ENCODE peak calls at places on chromosomes 16 and 17, in four cellular contexts. P is IMR-90, W is A549, T is GM12878. O is an unnamed sample.

GRCh38 chr16:69927056-69927757 is 23.9 kb upstream of the CLEC18A start:
- DNase-seq in P (peak; percentile 60), T (no peak), W (no peak), O (no peak)

GRCh38 chr17:17141279-17141678 is 64.9 kb downstream of the PLD6 start:
- DNase-seq in T (no peak), W (no peak), P (no peak), O (no peak)

GRCh38 chr16:58211245-58211644 is 13.3 kb upstream of the CSNK2A2 start:
- DNase-seq in P (no peak), T (no peak), W (no peak), O (no peak)

GRCh38 chr17:73013299-73013698 is 79.2 kb downstream of the SLC39A11 start:
- DNase-seq in W (no peak), P (no peak), T (no peak), O (no peak)

GRCh38 chr16:49485663-49486062 is 112.1 kb downstream of the C16orf78 start:
- DNase-seq in P (no peak), W (no peak), T (no peak), O (no peak)

GRCh38 chr17:42200702-42201101 is 6.4 kb upstream of the GHDC start:
- DNase-seq in P (no peak), W (no peak), T (no peak), O (no peak)

GRCh38 chr16:11418506-11418905 is 73.2 kb downstream of the RMI2 start:
- DNase-seq in W (no peak), P (no peak), T (no peak), O (no peak)

GRCh38 chr17:78789149-78789662 is 7.1 kb upstream of the CYTH1 start:
- DNase-seq in T (no peak), W (no peak), P (no peak), O (no peak)

GRCh38 chr16:802914-803750 is 2.6 kb upstream of the GNG13 start:
- DNase-seq in T (no peak), P (no peak), W (no peak), O (no peak)

GRCh38 chr17:9175700-9176467 is 154.6 kb downstream of the NTN1 start:
- DNase-seq in T (no peak), P (no peak), W (no peak), O (peak; percentile 2)
- TF ChIP-seq ELK1 in T (no peak), P (no peak), W (no peak), O (no peak)

DNA sequence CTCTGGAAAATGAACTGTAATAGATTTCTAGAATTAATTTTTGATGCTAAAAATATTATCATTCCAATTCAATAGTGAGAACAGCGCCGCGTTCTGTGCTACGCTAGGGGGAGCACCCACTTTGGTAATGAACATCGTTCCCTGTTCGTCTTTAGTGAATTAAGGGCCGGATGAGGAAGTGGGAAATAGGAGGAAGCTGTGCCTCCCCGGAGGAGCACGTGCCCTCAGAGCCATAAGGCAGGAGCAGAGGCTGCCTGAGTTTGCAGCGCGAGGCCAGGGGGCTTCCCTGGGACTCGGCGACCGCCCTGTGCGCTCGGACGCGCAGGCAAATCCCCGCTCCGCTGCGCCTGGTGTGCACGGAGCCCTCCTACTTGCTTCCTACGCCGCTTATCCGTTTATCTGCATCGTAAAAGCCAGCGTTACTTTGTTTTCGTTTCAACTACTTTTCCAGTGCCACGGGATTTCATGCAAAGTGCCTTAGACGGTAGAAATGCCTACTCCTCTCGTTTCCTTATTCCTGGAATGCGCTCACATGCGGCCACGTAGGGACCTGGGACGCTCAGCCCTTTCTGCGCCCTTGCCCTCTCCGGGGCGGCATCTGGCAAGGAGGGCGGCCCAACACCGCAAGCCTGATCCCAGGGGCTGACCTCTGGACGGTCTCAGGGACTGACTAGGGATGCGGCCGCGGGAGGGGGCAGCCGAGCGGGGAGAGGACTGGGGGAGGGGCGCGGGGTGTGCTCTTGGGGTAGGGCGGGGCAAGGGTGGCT is 76.4 kb downstream of the KCNJ12 start:
- DNase-seq in T (no peak), P (peak; percentile 65), W (no peak), O (peak; percentile 23)
- H3K4me3 ChIP-seq in T (no peak overlapping the region), P (peak overlapping the region; percentile 12), W (no peak overlapping the region), O (no peak overlapping the region)

GRCh38 chr17:39130205-39130604 is 21.2 kb downstream of the PLXDC1 start:
- DNase-seq in W (no peak), P (no peak), T (no peak), O (no peak)

GRCh38 chr17:39138416-39139136 is 12.9 kb downstream of the PLXDC1 start:
- DNase-seq in P (no peak), W (no peak), T (no peak), O (no peak)

GRCh38 chr17:39139137-39139516 is 12.3 kb downstream of the PLXDC1 start:
- DNase-seq in T (no peak), W (peak; percentile 48), P (peak; percentile 92), O (no peak)

GRCh38 chr17:39132192-39132600 is 19.2 kb downstream of the PLXDC1 start:
- DNase-seq in W (no peak), P (peak; percentile 86), T (no peak), O (peak; percentile 28)

GRCh38 chr17:39134878-39135277 is 16.6 kb downstream of the PLXDC1 start:
- DNase-seq in W (no peak), P (peak; percentile 64), T (no peak), O (no peak)
- TF ChIP-seq ELK1 in W (no peak), P (no peak), T (no peak), O (no peak)

GRCh38 chr16:12796498-12796897 is 7.2 kb downstream of the CPPED1 start:
- DNase-seq in P (peak; percentile 16), T (no peak), W (no peak), O (no peak)

GRCh38 chr16:12800751-12801308 is 2.9 kb downstream of the CPPED1 start:
- DNase-seq in W (no peak), P (no peak), T (no peak), O (no peak)

GRCh38 chr16:12798846-12799245 is 4.8 kb downstream of the CPPED1 start:
- DNase-seq in P (no peak), W (no peak), T (no peak), O (no peak)

GRCh38 chr16:12801511-12802042 is 2.1 kb downstream of the CPPED1 start:
- DNase-seq in T (peak; percentile 73), W (no peak), P (peak; percentile 56), O (peak; percentile 42)

DNA sequence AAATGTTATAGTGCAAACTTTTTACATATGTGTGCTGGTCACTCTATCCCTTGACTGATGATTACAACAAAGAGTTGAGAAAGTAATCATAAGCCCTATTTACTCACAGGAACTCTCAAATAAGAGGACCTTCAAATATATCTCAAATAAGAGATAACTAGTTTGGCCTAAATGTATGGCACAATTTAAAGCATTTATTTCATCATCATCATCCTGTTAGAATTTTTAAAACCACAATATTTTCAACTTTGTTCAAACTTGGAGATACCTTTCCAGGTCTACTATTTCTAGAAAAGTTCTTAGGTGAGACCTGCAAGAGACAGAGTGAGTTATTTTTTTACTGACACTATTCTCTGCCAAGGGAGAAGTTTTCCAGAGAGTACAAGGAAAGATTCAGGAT is 5.5 kb downstream of the CPPED1 start:
- DNase-seq in P (no peak), T (no peak), W (no peak), O (no peak)
- H3K4me3 ChIP-seq in P (no peak overlapping the region), T (no peak overlapping the region), W (no peak overlapping the region), O (no peak overlapping the region)

DNA sequence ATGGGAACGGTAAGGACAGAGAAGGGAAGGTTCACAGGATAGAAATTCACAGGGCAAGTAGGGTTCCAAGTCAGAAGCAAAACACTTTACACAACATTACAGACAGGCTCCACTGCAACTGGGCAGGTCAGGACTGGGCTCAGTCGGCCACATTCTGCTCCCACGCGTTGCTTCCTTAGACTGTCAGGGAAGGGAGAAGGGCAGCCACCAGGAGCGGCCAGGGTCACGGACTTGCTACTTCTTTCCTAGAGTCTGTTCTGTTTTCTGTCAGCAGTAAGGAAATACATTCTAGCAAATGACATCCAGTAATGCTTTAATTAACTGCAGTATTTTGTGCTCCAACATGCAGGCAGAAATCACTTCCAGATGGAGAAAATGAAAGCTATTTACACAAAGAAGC is 160.3 kb upstream of the RPH3AL start:
- DNase-seq in W (no peak), P (peak; percentile 11), T (no peak), O (no peak)
- TF ChIP-seq ELK1 in W (no peak), P (no peak), T (no peak), O (no peak)

DNA sequence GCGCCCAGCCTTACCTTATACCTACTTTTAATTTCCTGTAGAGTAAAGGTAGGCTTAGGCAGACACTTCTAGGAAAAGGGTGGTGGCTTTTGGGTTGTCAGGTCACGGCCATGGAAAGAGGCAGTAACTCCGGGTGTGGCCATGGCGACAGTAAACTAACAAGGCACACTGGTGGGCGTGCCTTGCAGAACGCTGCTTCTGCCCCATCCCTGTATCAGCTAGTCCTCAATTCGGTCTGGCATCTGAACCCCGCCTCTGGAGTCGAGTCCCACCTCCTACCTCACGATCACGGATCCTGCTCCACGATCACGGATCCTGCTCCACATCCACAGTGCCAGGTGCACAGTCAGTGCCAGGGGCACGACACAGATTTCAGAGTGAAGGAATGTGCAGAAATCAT is 5.6 kb downstream of the ADCY9 start:
- DNase-seq in W (no peak), P (no peak), T (no peak), O (no peak)
- H3K4me3 ChIP-seq in W (no peak overlapping the region), P (no peak overlapping the region), T (no peak overlapping the region), O (no peak overlapping the region)

GRCh38 chr17:81252336-81253329 is 13.5 kb downstream of the NDUFAF8 start:
- DNase-seq in P (no peak), T (no peak), W (no peak), O (no peak)

GRCh38 chr17:81251091-81251942 is 12.2 kb downstream of the NDUFAF8 start:
- DNase-seq in T (no peak), P (no peak), W (no peak), O (no peak)

GRCh38 chr17:81253358-81254131 is 14.4 kb downstream of the NDUFAF8 start:
- DNase-seq in T (no peak), W (peak; percentile 62), P (peak; percentile 31), O (peak; percentile 66)

GRCh38 chr17:81250286-81251090 is 11.4 kb downstream of the NDUFAF8 start:
- DNase-seq in W (no peak), T (no peak), P (no peak), O (no peak)

DNA sequence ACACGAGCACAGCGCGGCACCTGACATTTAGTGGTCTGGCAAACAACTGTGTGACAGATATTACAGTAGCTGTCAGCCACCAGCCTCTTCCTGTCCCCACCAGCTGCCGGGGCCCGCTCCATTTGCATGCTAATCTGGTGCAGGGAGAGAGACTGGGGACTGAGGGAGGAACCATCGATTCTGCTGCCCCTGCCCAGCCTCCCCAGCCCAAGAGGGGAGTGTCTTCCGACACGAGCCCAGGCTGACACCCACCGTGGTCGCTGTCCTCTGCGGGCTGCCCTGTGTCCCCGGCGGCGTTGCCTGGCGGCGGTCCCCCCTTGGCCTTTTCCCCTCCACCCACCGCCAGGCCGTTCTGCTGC is 12.8 kb downstream of the NDUFAF8 start:
- DNase-seq in P (no peak), W (no peak), T (no peak), O (no peak)
- TF ChIP-seq ELK1 in P (no peak), W (no peak), T (no peak), O (no peak)

GRCh38 chr16:66923247-66923851 is 2.0 kb downstream of the RRAD start:
- DNase-seq in W (no peak), T (no peak), P (peak; percentile 47), O (no peak)
- H3K4me3 ChIP-seq in W (no peak overlapping the region), T (no peak overlapping the region), P (no peak overlapping the region), O (no peak overlapping the region)